ENCODE peak calls at places on chromosome 18, in five cellular contexts. One of them, this sample, is unnamed.

GRCh38 chr18:60322591-60322990 is 50.0 kb downstream of the MC4R start:
- DNase-seq in IMR-90: no peak
- DNase-seq in hepatocyte: no peak
- DNase-seq in OCI-LY7: no peak
- DNase-seq in neural progenitor cell: no peak
- DNase-seq in this sample: no peak

GRCh38 chr18:14922031-14922430 is 174.1 kb downstream of the ANKRD30B start:
- DNase-seq in hepatocyte: no peak
- DNase-seq in neural progenitor cell: no peak
- DNase-seq in IMR-90: no peak
- DNase-seq in OCI-LY7: no peak
- DNase-seq in this sample: no peak

GRCh38 chr18:70289351-70290330 is 796 bp downstream of the SOCS6 start:
- DNase-seq in hepatocyte: peak; percentile 77
- DNase-seq in OCI-LY7: no peak
- DNase-seq in IMR-90: peak; percentile 31
- DNase-seq in neural progenitor cell: peak; percentile 78
- DNase-seq in this sample: no peak

GRCh38 chr18:53509886-53510285 is 714.6 kb downstream of the MBD2 start:
- DNase-seq in OCI-LY7: no peak
- DNase-seq in hepatocyte: no peak
- DNase-seq in neural progenitor cell: no peak
- DNase-seq in IMR-90: no peak
- DNase-seq in this sample: no peak

GRCh38 chr18:33821503-33821902 is 243.5 kb downstream of the ASXL3 start:
- DNase-seq in hepatocyte: peak; percentile 18
- DNase-seq in IMR-90: peak; percentile 66
- DNase-seq in neural progenitor cell: no peak
- DNase-seq in OCI-LY7: no peak
- DNase-seq in this sample: no peak

GRCh38 chr18:69400253-69400975 is at the start of gene DOK6:
- DNase-seq in IMR-90: peak; percentile 69
- DNase-seq in hepatocyte: peak; percentile 81
- DNase-seq in OCI-LY7: no peak
- DNase-seq in neural progenitor cell: peak; percentile 93
- DNase-seq in this sample: no peak

GRCh38 chr18:72762505-72763122 is 105.2 kb downstream of the NETO1 start:
- DNase-seq in OCI-LY7: peak; percentile 30
- DNase-seq in IMR-90: peak; percentile 69
- DNase-seq in neural progenitor cell: peak; percentile 71
- DNase-seq in hepatocyte: peak; percentile 75
- DNase-seq in this sample: peak; percentile 9

GRCh38 chr18:11033503-11033902 is 115.9 kb downstream of the PIEZO2 start:
- DNase-seq in OCI-LY7: no peak
- DNase-seq in neural progenitor cell: no peak
- DNase-seq in hepatocyte: no peak
- DNase-seq in IMR-90: no peak
- DNase-seq in this sample: no peak

GRCh38 chr18:60541661-60542060 is 169.1 kb upstream of the MC4R start:
- DNase-seq in hepatocyte: no peak
- DNase-seq in neural progenitor cell: no peak
- DNase-seq in OCI-LY7: no peak
- DNase-seq in IMR-90: no peak
- DNase-seq in this sample: no peak

GRCh38 chr18:48165104-48165866 is 234.8 kb upstream of the SMAD2 start:
- DNase-seq in hepatocyte: no peak
- DNase-seq in OCI-LY7: no peak
- DNase-seq in IMR-90: no peak
- DNase-seq in neural progenitor cell: no peak
- DNase-seq in this sample: no peak

GRCh38 chr18:267380-267687 is 513 bp downstream of the THOC1 start:
- DNase-seq in IMR-90: no peak
- DNase-seq in hepatocyte: peak; percentile 62
- DNase-seq in OCI-LY7: peak; percentile 60
- DNase-seq in neural progenitor cell: no peak
- DNase-seq in this sample: no peak

GRCh38 chr18:23684515-23685197 is 4.6 kb upstream of the LAMA3 start:
- DNase-seq in neural progenitor cell: no peak
- DNase-seq in hepatocyte: no peak
- DNase-seq in IMR-90: no peak
- DNase-seq in OCI-LY7: no peak
- DNase-seq in this sample: no peak

GRCh38 chr18:23683671-23684070 is 5.6 kb upstream of the LAMA3 start:
- DNase-seq in neural progenitor cell: no peak
- DNase-seq in hepatocyte: no peak
- DNase-seq in OCI-LY7: no peak
- DNase-seq in IMR-90: peak; percentile 20
- DNase-seq in this sample: no peak

GRCh38 chr18:23682472-23682871 is 6.8 kb upstream of the LAMA3 start:
- DNase-seq in OCI-LY7: no peak
- DNase-seq in IMR-90: no peak
- DNase-seq in hepatocyte: no peak
- DNase-seq in neural progenitor cell: no peak
- DNase-seq in this sample: no peak

GRCh38 chr18:23683155-23683554 is 6.1 kb upstream of the LAMA3 start:
- DNase-seq in IMR-90: no peak
- DNase-seq in OCI-LY7: no peak
- DNase-seq in neural progenitor cell: no peak
- DNase-seq in hepatocyte: no peak
- DNase-seq in this sample: no peak

DNA sequence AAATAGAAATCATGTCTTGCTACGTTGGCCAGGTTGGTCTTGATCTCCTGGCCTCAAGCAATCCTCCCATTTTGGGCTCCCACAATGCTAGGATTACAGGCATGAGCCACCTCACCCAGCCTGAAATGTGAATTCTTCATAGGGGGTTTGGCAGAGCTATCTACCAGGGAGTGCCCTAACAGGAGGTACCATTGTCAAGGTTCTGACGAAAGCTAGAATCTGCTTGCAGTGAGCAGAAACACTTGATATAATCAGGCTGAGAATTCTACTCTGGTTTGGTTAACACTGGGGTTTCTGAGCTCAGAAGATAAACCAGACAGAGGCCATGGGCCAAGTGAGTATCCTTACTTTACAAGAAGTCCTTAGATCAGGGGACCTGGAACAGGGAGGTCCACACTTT is 7.2 kb upstream of the LAMA3 start:
- DNase-seq in IMR-90: no peak
- DNase-seq in hepatocyte: no peak
- DNase-seq in OCI-LY7: no peak
- DNase-seq in neural progenitor cell: no peak
- DNase-seq in this sample: no peak
- H2AFZ ChIP-seq in IMR-90: no peak overlapping the region
- H2AFZ ChIP-seq in hepatocyte: no peak overlapping the region
- H2AFZ ChIP-seq in OCI-LY7: no peak overlapping the region
- H2AFZ ChIP-seq in neural progenitor cell: no peak overlapping the region
- H2AFZ ChIP-seq in this sample: no peak overlapping the region

GRCh38 chr18:27656167-27656778 is 471.2 kb upstream of the CHST9 start:
- DNase-seq in neural progenitor cell: no peak
- DNase-seq in IMR-90: no peak
- DNase-seq in OCI-LY7: no peak
- DNase-seq in hepatocyte: no peak
- DNase-seq in this sample: no peak

GRCh38 chr18:27653247-27653646 is 468.1 kb upstream of the CHST9 start:
- DNase-seq in OCI-LY7: no peak
- DNase-seq in neural progenitor cell: no peak
- DNase-seq in hepatocyte: no peak
- DNase-seq in IMR-90: no peak
- DNase-seq in this sample: no peak

GRCh38 chr18:27656905-27657304 is 471.8 kb upstream of the CHST9 start:
- DNase-seq in IMR-90: no peak
- DNase-seq in OCI-LY7: no peak
- DNase-seq in hepatocyte: no peak
- DNase-seq in neural progenitor cell: no peak
- DNase-seq in this sample: no peak

GRCh38 chr18:27649621-27650020 is 464.5 kb upstream of the CHST9 start:
- DNase-seq in hepatocyte: no peak
- DNase-seq in neural progenitor cell: no peak
- DNase-seq in OCI-LY7: no peak
- DNase-seq in IMR-90: no peak
- DNase-seq in this sample: no peak

GRCh38 chr18:27652480-27653121 is 467.5 kb upstream of the CHST9 start:
- DNase-seq in hepatocyte: no peak
- DNase-seq in neural progenitor cell: no peak
- DNase-seq in IMR-90: no peak
- DNase-seq in OCI-LY7: no peak
- DNase-seq in this sample: no peak
- H2AFZ ChIP-seq in hepatocyte: no peak overlapping the region
- H2AFZ ChIP-seq in neural progenitor cell: no peak overlapping the region
- H2AFZ ChIP-seq in IMR-90: no peak overlapping the region
- H2AFZ ChIP-seq in OCI-LY7: no peak overlapping the region
- H2AFZ ChIP-seq in this sample: no peak overlapping the region

GRCh38 chr18:21896732-21897336 is 156.2 kb downstream of the MIB1 start:
- DNase-seq in IMR-90: no peak
- DNase-seq in neural progenitor cell: no peak
- DNase-seq in hepatocyte: no peak
- DNase-seq in OCI-LY7: no peak
- DNase-seq in this sample: no peak
- H2AFZ ChIP-seq in IMR-90: peak overlapping the region; percentile 13
- H2AFZ ChIP-seq in neural progenitor cell: no peak overlapping the region
- H2AFZ ChIP-seq in hepatocyte: no peak overlapping the region
- H2AFZ ChIP-seq in OCI-LY7: no peak overlapping the region
- H2AFZ ChIP-seq in this sample: no peak overlapping the region

DNA sequence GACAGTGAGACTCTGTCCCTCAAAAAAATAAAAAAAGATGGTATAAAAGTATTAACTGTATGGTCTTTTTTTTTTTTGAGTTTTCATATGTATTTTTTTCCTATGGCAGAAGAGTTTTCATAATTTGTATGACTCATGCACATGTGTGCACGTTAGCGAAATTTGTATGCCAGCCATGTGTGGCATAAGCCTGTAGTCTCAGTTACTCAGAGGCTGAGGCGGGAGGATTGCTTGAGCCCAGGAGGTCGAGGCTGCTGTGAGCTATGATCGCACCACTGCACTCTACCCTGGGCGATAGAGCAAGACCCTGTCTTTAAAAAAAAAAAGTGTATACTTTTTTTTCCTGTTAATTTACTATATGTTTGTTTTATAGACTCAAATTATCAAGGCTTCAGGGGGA is 160.8 kb downstream of the TGIF1 start:
- DNase-seq in OCI-LY7: no peak
- DNase-seq in IMR-90: peak; percentile 44
- DNase-seq in neural progenitor cell: no peak
- DNase-seq in hepatocyte: no peak
- DNase-seq in this sample: no peak
- H2AFZ ChIP-seq in OCI-LY7: no peak overlapping the region
- H2AFZ ChIP-seq in IMR-90: no peak overlapping the region
- H2AFZ ChIP-seq in neural progenitor cell: no peak overlapping the region
- H2AFZ ChIP-seq in hepatocyte: no peak overlapping the region
- H2AFZ ChIP-seq in this sample: no peak overlapping the region

DNA sequence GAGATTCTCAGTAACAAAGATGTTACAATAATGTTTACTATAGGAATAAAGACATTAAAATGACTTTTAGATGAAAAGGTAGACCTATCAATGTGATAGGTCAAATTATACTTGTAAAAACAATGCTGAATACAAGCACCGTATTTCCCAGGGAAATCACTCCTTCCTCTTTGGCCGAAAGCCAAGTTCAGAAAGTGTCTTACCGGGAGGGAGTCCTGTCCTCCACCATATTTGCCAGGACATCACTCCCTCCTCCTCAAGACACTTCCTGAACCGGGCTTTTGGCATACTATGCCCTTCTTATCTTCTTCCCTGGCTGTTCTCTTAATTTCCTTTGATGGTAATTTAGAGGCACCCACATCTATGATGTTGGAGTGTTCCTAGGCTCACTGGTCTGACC is 1048.0 kb downstream of the SOCS6 start:
- DNase-seq in IMR-90: no peak
- DNase-seq in neural progenitor cell: no peak
- DNase-seq in hepatocyte: no peak
- DNase-seq in OCI-LY7: no peak
- DNase-seq in this sample: no peak
- H2AFZ ChIP-seq in IMR-90: no peak overlapping the region
- H2AFZ ChIP-seq in neural progenitor cell: no peak overlapping the region
- H2AFZ ChIP-seq in hepatocyte: no peak overlapping the region
- H2AFZ ChIP-seq in OCI-LY7: no peak overlapping the region
- H2AFZ ChIP-seq in this sample: no peak overlapping the region

DNA sequence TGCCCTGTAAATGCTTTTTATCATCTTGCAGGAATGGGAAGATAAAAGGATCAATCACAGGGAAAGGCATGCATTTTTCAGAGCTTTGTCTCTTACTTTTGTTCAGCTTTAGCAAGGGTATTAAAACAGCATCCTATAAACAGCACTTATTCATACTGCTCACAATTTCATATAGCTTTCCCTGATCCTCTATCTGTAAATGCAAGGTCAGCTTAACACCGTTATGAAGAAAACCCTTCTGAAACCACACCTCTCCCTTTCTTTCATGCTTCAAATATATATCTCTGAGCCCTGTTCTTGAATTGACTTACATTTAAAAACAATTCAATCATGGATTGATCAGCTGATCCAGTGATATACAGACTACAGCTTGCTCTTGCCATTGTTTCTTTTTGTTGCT is 795.4 kb upstream of the CDH2 start:
- DNase-seq in OCI-LY7: no peak
- DNase-seq in neural progenitor cell: peak; percentile 7
- DNase-seq in IMR-90: no peak
- DNase-seq in hepatocyte: no peak
- DNase-seq in this sample: no peak
- H2AFZ ChIP-seq in OCI-LY7: no peak overlapping the region
- H2AFZ ChIP-seq in neural progenitor cell: no peak overlapping the region
- H2AFZ ChIP-seq in IMR-90: no peak overlapping the region
- H2AFZ ChIP-seq in hepatocyte: no peak overlapping the region
- H2AFZ ChIP-seq in this sample: peak overlapping the region; percentile 26

GRCh38 chr18:54957987-54958386 is 1.3 kb downstream of the CCDC68 start:
- DNase-seq in IMR-90: peak; percentile 27
- DNase-seq in hepatocyte: peak; percentile 28
- DNase-seq in OCI-LY7: no peak
- DNase-seq in neural progenitor cell: no peak
- DNase-seq in this sample: no peak
- H2AFZ ChIP-seq in IMR-90: peak overlapping the region; percentile 40
- H2AFZ ChIP-seq in hepatocyte: no peak overlapping the region
- H2AFZ ChIP-seq in OCI-LY7: no peak overlapping the region
- H2AFZ ChIP-seq in neural progenitor cell: no peak overlapping the region
- H2AFZ ChIP-seq in this sample: no peak overlapping the region

DNA sequence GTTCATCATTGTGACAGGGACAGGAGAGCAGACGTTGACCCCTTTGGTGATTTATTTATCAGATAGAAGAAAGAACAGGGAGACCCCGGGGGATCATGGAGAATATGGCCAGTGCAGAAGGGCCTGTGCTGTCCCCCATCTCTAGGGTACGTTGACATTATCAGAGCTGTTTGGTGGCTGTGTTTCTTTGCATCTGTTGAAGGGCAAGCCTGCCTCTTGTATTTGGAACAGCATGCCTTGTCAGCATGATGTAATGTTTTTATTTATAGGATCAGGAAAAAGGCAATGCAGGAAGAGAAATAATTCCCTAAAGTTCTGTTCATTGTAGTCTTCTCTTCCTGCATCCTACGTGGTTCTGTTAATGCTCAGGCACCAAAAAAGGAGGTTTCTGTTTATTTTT is 49.8 kb upstream of the CABYR start:
- DNase-seq in neural progenitor cell: no peak
- DNase-seq in hepatocyte: no peak
- DNase-seq in OCI-LY7: no peak
- DNase-seq in IMR-90: peak; percentile 20
- DNase-seq in this sample: no peak
- H2AFZ ChIP-seq in neural progenitor cell: no peak overlapping the region
- H2AFZ ChIP-seq in hepatocyte: no peak overlapping the region
- H2AFZ ChIP-seq in OCI-LY7: no peak overlapping the region
- H2AFZ ChIP-seq in IMR-90: no peak overlapping the region
- H2AFZ ChIP-seq in this sample: no peak overlapping the region

This sample was measured in DND-41.